ENCODE peak calls at places on chromosome 16, in four cellular contexts. I, V, Q and C are unnamed samples.
A peak's percentile ranks its signal among the peaks of the same experiment; 100 is the strongest.

GRCh38 chr16:24539850-24540484 is 601 bp downstream of the RBBP6 start:
- DNase-seq in Q (peak; percentile 61), I (peak; percentile 61), V (peak; percentile 68), C (no peak)

GRCh38 chr16:49443576-49443975 is 70.0 kb downstream of the C16orf78 start:
- DNase-seq in I (no peak), V (no peak), Q (no peak), C (no peak)

GRCh38 chr16:54482892-54483574 is 196.4 kb upstream of the IRX3 start:
- DNase-seq in Q (no peak), I (no peak), V (no peak), C (no peak)

GRCh38 chr16:80852261-80852872 is 48.0 kb upstream of the CDYL2 start:
- DNase-seq in V (no peak), Q (peak; percentile 17), I (peak; percentile 27), C (peak; percentile 22)

GRCh38 chr16:48829361-48829760 is 219.4 kb upstream of the N4BP1 start:
- DNase-seq in Q (no peak), I (no peak), V (no peak), C (no peak)

GRCh38 chr16:12625068-12625467 is 178.6 kb downstream of the CPPED1 start:
- DNase-seq in V (no peak), Q (no peak), I (no peak), C (no peak)

GRCh38 chr16:27474921-27475320 is 72.9 kb downstream of the IL21R start:
- DNase-seq in I (no peak), V (no peak), Q (no peak), C (no peak)

GRCh38 chr16:25143898-25144297 is 32.4 kb downstream of the LCMT1 start:
- DNase-seq in V (no peak), I (no peak), Q (no peak), C (no peak)

GRCh38 chr16:64089697-64090096 is 1032.2 kb downstream of the CDH11 start:
- DNase-seq in I (peak; percentile 40), Q (peak; percentile 14), V (no peak), C (peak; percentile 23)

GRCh38 chr16:27312580-27313421 is 973 bp upstream of the IL4R start:
- DNase-seq in I (no peak), Q (no peak), V (no peak), C (no peak)

GRCh38 chr16:89545831-89546574 is 14.5 kb upstream of the RPL13 start:
- DNase-seq in V (no peak), Q (no peak), I (no peak), C (no peak)

GRCh38 chr16:14242769-14243168 is 171.7 kb downstream of the MRTFB start:
- DNase-seq in Q (no peak), V (no peak), I (no peak), C (no peak)

GRCh38 chr16:88510091-88510719 is 57.1 kb downstream of the ZFPM1 start:
- DNase-seq in V (no peak), Q (no peak), I (no peak), C (no peak)

GRCh38 chr16:35319536-35320192 is 1860.3 kb downstream of the TP53TG3F start:
- DNase-seq in Q (no peak), V (no peak), I (no peak), C (no peak)

GRCh38 chr16:79845734-79846135 is 245.2 kb upstream of the MAF start:
- DNase-seq in V (no peak), Q (no peak), I (no peak), C (no peak)

GRCh38 chr16:28151180-28151579 is 60.6 kb downstream of the XPO6 start:
- DNase-seq in V (no peak), I (no peak), Q (no peak), C (no peak)

GRCh38 chr16:75792781-75793180 is 66.5 kb upstream of the CPHXL start:
- DNase-seq in I (no peak), V (no peak), Q (peak; percentile 10), C (no peak)

GRCh38 chr16:51630051-51630450 is 479.0 kb upstream of the SALL1 start:
- DNase-seq in Q (no peak), I (no peak), V (no peak), C (no peak)

GRCh38 chr16:58425245-58425644 is 33.0 kb downstream of the GINS3 start:
- DNase-seq in V (no peak), I (no peak), Q (no peak), C (no peak)

GRCh38 chr16:89337965-89338364 is 120.5 kb downstream of the ZNF778 start:
- DNase-seq in I (no peak), V (no peak), Q (no peak), C (no peak)

GRCh38 chr16:89749637-89750036 is 28.3 kb downstream of the ZNF276 start:
- DNase-seq in V (no peak), I (no peak), Q (no peak), C (no peak)

GRCh38 chr16:66660422-66661209 is 35.9 kb downstream of the CMTM4 start:
- DNase-seq in I (peak; percentile 88), Q (peak; percentile 91), V (peak; percentile 75), C (peak; percentile 84)

GRCh38 chr16:71426880-71427615 is 14.8 kb downstream of the TLE7 start:
- DNase-seq in I (no peak), V (no peak), Q (no peak), C (no peak)

GRCh38 chr16:10619271-10619849 is 39.0 kb upstream of the EMP2 start:
- DNase-seq in Q (peak; percentile 33), I (no peak), V (no peak), C (no peak)

GRCh38 chr16:694187-694862 is 4.1 kb upstream of the WDR24 start:
- DNase-seq in Q (no peak), I (no peak), V (no peak), C (no peak)
- H3K4me3 ChIP-seq in Q (no peak overlapping the region), I (no peak overlapping the region), V (no peak overlapping the region), C (no peak overlapping the region)

GRCh38 chr16:4614571-4615388 is at the start of gene UBALD1:
- DNase-seq in Q (peak; percentile 86), I (peak; percentile 94), V (peak; percentile 96), C (peak; percentile 86)

GRCh38 chr16:4617880-4618279 is 3.2 kb upstream of the UBALD1 start:
- DNase-seq in I (no peak), V (no peak), Q (no peak), C (no peak)

GRCh38 chr16:4613636-4614570 is 785 bp downstream of the UBALD1 start:
- DNase-seq in V (peak; percentile 62), Q (peak; percentile 52), I (peak; percentile 58), C (peak; percentile 6)

GRCh38 chr16:4616047-4616811 is 1.5 kb upstream of the UBALD1 start:
- DNase-seq in Q (peak; percentile 100), V (peak; percentile 100), I (peak; percentile 100), C (peak; percentile 100)

GRCh38 chr16:4615389-4616046 is 830 bp upstream of the UBALD1 start:
- DNase-seq in V (no peak), I (no peak), Q (no peak), C (no peak)
- H3K4me3 ChIP-seq in V (peak overlapping the region; percentile 69), I (no peak overlapping the region), Q (peak overlapping the region; percentile 12), C (peak overlapping the region; percentile 67)

DNA sequence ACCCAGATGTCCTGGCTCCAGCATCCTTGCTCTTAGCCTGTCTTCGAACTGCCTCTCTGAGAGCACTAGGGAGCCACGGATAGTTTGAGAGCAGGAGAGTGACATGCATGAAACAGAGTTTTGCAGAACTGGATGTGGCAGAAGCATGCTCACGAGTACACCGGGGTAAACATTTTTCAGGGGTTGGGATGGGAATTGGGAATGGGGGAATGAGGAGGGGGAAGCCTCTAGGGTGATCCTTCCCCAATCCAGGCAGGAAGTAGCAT is 34.2 kb upstream of the CIBAR2 start:
- DNase-seq in Q (no peak), V (no peak), I (no peak), C (no peak)
- H3K4me3 ChIP-seq in Q (no peak overlapping the region), V (no peak overlapping the region), I (no peak overlapping the region), C (no peak overlapping the region)

GRCh38 chr16:29899516-29900101 is at the start of gene SEZ6L2:
- DNase-seq in Q (peak; percentile 93), V (peak; percentile 93), I (peak; percentile 97), C (peak; percentile 89)

GRCh38 chr16:29900888-29901606 is 759 bp downstream of the ASPHD1 start:
- DNase-seq in V (peak; percentile 29), Q (no peak), I (no peak), C (no peak)

GRCh38 chr16:29898786-29899515 is 399 bp downstream of the SEZ6L2 start:
- DNase-seq in I (no peak), V (peak; percentile 74), Q (no peak), C (peak; percentile 33)

GRCh38 chr16:29901607-29901945 is 1.3 kb downstream of the ASPHD1 start:
- DNase-seq in V (no peak), Q (no peak), I (no peak), C (no peak)

DNA sequence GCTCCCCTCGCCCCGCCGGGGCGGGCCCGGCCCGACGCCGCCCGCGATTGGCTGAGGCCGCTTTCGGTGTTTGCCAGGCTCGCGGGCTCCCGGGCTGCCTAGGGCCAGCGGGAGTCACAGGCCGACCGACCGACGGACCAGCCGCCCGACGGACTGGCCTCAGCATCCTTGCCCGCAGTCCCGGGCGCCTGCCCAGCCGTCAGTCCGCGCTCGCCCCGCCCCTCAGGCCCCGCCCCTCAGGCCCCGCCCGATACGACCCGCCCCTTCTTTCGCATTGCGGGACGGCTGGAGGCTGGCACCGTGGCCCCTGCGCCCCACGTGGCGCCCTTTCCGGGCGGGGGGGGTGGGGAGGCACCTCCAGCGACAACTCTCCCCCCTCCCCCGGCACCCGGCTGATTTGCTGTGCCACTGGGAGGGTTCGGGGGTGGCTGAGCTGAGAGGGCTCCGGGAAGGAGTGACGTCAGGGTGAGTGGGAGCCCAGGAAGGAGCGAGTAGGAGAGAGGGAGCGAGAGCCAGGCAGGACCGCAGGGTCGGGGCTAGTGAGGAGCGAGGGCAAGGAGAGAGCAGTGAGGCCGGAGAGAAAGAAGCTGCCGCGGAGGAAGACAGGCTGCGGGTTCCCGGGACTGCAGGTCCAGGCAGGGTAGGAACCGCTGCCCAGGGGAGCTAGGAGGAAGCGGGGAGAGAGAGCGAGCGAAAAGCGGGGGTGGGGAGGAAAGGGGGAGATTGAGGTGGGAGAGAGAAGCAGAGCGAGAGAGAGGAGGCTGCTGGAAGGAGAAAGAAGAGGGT is at the start of gene ASPHD1:
- DNase-seq in I (peak; percentile 92), V (peak; percentile 99), Q (peak; percentile 85), C (peak; percentile 76)
- H3K4me3 ChIP-seq in I (peak within 1 kb of the TSS; percentile 36), V (peak within 1 kb of the TSS; percentile 95), Q (peak within 1 kb of the TSS; percentile 63), C (peak within 1 kb of the TSS; percentile 64)

GRCh38 chr16:50591209-50591608 is 43.0 kb downstream of the NKD1 start:
- DNase-seq in I (no peak), Q (no peak), V (no peak), C (no peak)
- H3K4me3 ChIP-seq in I (no peak overlapping the region), Q (no peak overlapping the region), V (no peak overlapping the region), C (no peak overlapping the region)